ENCODE peak calls at places on chromosomes 13 and 19, in ten cellular contexts. C, G, K, R, X, U, M, E, F and O are unnamed samples.

GRCh38 chr13:36151591-36151990 is 20.4 kb upstream of the DCLK1 start:
- DNase-seq in C (no peak), G (no peak), K (no peak), R (no peak), X (no peak), U (no peak), M (no peak), E (no peak), F (no peak), O (no peak)

GRCh38 chr13:27952931-27953670 is 16.0 kb downstream of the CDX2 start:
- DNase-seq in C (no peak), G (no peak), K (no peak), R (no peak), X (no peak), U (no peak), M (no peak), E (no peak), F (no peak), O (peak; percentile 87)

GRCh38 chr19:4602173-4602788 is 37.0 kb upstream of the TNFAIP8L1 start:
- DNase-seq in C (no peak), G (no peak), K (no peak), R (no peak), X (no peak), U (no peak), M (no peak), E (no peak), F (no peak), O (no peak)

GRCh38 chr13:39522329-39522728 is 80.7 kb downstream of the LHFPL6 start:
- DNase-seq in C (no peak), G (no peak), K (no peak), R (no peak), X (no peak), U (no peak), M (no peak), E (no peak), F (no peak), O (no peak)

GRCh38 chr13:26328326-26328725 is 74.4 kb downstream of the CDK8 start:
- DNase-seq in C (no peak), G (no peak), K (no peak), R (no peak), X (no peak), U (no peak), M (no peak), E (no peak), F (no peak), O (no peak)

GRCh38 chr13:82654851-82655517 is 1227.3 kb downstream of the SLITRK1 start:
- DNase-seq in C (no peak), G (peak; percentile 70), K (no peak), R (no peak), X (peak; percentile 72), U (peak; percentile 57), M (no peak), E (peak; percentile 11), F (no peak), O (peak; percentile 33)

GRCh38 chr19:47398707-47399106 is 20.6 kb downstream of the MEIS3 start:
- DNase-seq in C (no peak), G (no peak), K (no peak), R (no peak), X (no peak), U (no peak), M (no peak), E (no peak), F (no peak), O (no peak)

GRCh38 chr13:93690139-93690538 is 463.5 kb downstream of the GPC6 start:
- DNase-seq in C (peak; percentile 75), G (peak; percentile 18), K (no peak), R (no peak), X (no peak), U (no peak), M (peak; percentile 2), E (no peak), F (no peak), O (no peak)

GRCh38 chr13:101291647-101292515 is 124.4 kb downstream of the NALCN start:
- DNase-seq in C (no peak), G (no peak), K (no peak), R (no peak), X (no peak), U (no peak), M (no peak), E (no peak), F (no peak), O (no peak)

GRCh38 chr19:45340232-45340898 is at the start of gene KLC3:
- DNase-seq in C (peak; percentile 68), G (no peak), K (no peak), R (peak; percentile 27), X (no peak), U (no peak), M (no peak), E (peak; percentile 81), F (peak; percentile 85), O (peak; percentile 61)

GRCh38 chr19:35138305-35138799 is 272 bp upstream of the FXYD1 start:
- DNase-seq in C (peak; percentile 58), G (no peak), K (no peak), R (no peak), X (peak; percentile 73), U (no peak), M (no peak), E (no peak), F (no peak), O (no peak)

GRCh38 chr13:75264611-75265010 is 217.4 kb downstream of the TBC1D4 start:
- DNase-seq in C (no peak), G (no peak), K (no peak), R (no peak), X (no peak), U (no peak), M (no peak), E (no peak), F (no peak), O (no peak)

GRCh38 chr13:46656786-46657185 is 103.8 kb downstream of the LRCH1 start:
- DNase-seq in C (no peak), G (no peak), K (no peak), R (no peak), X (no peak), U (no peak), M (no peak), E (no peak), F (no peak), O (no peak)
- H3K27ac ChIP-seq in C (no peak overlapping the region), G (peak overlapping the region; percentile 85), K (no peak overlapping the region), R (no peak overlapping the region), X (no peak overlapping the region), U (no peak overlapping the region), M (no peak overlapping the region), E (no peak overlapping the region), F (no peak overlapping the region), O (peak overlapping the region; percentile 77)

DNA sequence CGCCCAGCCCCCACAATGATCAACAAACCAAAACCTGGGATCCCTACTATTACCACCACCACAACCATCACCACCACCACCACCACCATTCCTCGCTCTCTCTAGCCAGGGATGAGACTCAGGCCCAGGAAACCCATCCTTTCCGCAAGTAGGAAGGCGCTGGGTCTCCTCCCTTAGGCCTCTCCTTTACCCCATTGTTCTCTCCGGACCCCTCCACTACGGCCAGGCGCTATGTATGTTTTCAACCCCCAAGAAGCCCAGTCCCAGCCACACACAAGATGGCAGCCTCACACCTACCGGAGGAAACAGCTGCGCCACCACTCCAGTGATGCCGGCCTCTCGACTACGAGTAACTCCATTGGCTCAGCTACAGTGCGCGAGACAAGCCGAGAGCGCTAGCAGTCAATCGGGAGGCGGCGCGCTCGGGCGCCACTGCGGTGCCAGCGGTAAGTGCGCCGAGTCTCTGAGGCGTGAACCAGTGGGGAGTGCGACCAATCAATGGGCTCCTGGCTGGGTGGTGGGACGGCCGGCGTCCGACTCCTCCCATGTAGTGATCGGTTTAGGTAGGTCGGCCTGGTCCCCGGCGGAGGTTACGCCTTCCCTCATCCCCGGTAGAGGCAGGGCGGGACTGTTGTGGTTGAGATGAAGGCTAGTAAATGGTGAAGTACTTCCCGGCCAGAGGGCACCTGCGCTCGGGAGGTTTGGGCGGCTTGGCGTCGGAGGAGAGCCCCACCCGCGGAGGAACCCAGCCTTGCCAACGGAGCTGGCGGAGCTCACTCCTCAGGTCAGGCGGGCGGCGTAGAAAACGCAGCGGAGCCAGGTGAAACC is at the start of the genes CAB39L and SETDB2:
- DNase-seq in C (peak; percentile 99), G (peak; percentile 97), K (peak; percentile 97), R (peak; percentile 97), X (peak; percentile 99), U (peak; percentile 99), M (peak; percentile 99), E (peak; percentile 97), F (peak; percentile 99), O (peak; percentile 99)
- TF ChIP-seq CTCF in C (peak; percentile 48), G (peak; percentile 25), K (peak; percentile 41), R (no peak), X (peak; percentile 17), U (no peak), M (peak; percentile 70), E (peak; percentile 44), F (peak; percentile 35), O (peak; percentile 40)

GRCh38 chr13:80462567-80462966 is 121.6 kb upstream of the SPRY2 start:
- DNase-seq in C (no peak), G (no peak), K (no peak), R (no peak), X (no peak), U (no peak), M (no peak), E (no peak), F (no peak), O (no peak)
- H3K27ac ChIP-seq in C (no peak overlapping the region), G (peak overlapping the region; percentile 40), K (no peak overlapping the region), R (no peak overlapping the region), X (no peak overlapping the region), U (no peak overlapping the region), M (no peak overlapping the region), E (no peak overlapping the region), F (no peak overlapping the region), O (no peak overlapping the region)

GRCh38 chr19:29016353-29016752 is 196.6 kb downstream of the UQCRFS1 start:
- DNase-seq in C (no peak), G (no peak), K (no peak), R (no peak), X (no peak), U (no peak), M (no peak), E (no peak), F (no peak), O (no peak)

GRCh38 chr19:29015569-29015968 is 197.4 kb downstream of the UQCRFS1 start:
- DNase-seq in C (no peak), G (no peak), K (no peak), R (no peak), X (no peak), U (no peak), M (no peak), E (no peak), F (no peak), O (no peak)

GRCh38 chr19:29013988-29014387 is 199.0 kb downstream of the UQCRFS1 start:
- DNase-seq in C (no peak), G (no peak), K (no peak), R (no peak), X (no peak), U (no peak), M (no peak), E (no peak), F (no peak), O (no peak)

GRCh38 chr19:29013325-29013724 is 199.6 kb downstream of the UQCRFS1 start:
- DNase-seq in C (no peak), G (no peak), K (no peak), R (no peak), X (no peak), U (no peak), M (no peak), E (no peak), F (no peak), O (no peak)

DNA sequence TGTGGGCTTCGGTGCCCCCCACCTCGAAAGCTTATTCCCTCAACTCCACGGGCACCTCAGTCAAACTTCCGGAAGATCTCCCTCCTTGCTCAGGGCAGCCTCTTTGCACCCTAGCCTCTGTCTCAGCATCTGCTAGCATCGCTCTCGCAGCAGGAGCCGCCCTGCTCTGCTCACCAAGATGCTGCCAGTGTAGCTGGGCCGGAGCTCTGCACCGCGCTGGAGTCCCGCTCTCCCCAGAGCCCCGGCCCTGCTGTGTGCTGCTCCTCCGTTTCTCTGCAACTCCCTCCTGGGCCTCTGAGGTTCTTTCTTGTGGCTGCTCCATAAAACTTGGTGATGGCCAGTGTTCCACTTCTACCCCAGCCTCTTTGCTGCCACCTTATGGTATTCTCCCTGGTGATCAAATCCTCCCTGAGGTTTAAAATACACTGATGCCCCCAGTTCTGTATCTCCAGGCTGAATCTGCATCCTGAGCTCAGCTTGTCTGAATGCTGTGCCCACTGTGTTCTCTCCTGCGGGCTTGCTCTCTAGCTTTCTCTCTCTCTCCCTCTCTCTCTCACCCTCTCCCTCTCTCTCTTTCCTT is 198.0 kb downstream of the UQCRFS1 start:
- DNase-seq in C (no peak), G (no peak), K (no peak), R (no peak), X (no peak), U (no peak), M (no peak), E (no peak), F (no peak), O (no peak)
- TF ChIP-seq CTCF in C (no peak), G (no peak), K (no peak), R (no peak), X (no peak), U (no peak), M (no peak), E (no peak), F (no peak), O (no peak)